ENCODE peak calls at places on chromosomes 6 and 20, in seven cellular contexts. K is heart left ventricle, H is T-helper 17 cell, U is Peyer's patch, P is neural progenitor cell, S is IMR-90, O is tibial artery. J is an unnamed sample. For H3K9me3, the result is how much of the 10 kb centered on the place peaks cover.

GRCh38 chr6:118260833-118261232 is 287.3 kb upstream of the PLN start:
- DNase-seq in H (no peak), U (no peak), S (no peak), O (no peak), K (no peak), P (no peak), J (no peak)

GRCh38 chr6:149334682-149335160 is 17.2 kb downstream of the TAB2 start:
- DNase-seq in K (no peak), P (no peak), O (no peak), U (no peak), S (peak), H (no peak), J (no peak)

GRCh38 chr6:8063762-8064637 is at the start of gene BLOC1S5:
- DNase-seq in H (peak), S (peak), P (peak), O (peak), K (peak), U (peak), J (no peak)

GRCh38 chr6:100134703-100135102 is 140.7 kb upstream of the MCHR2 start:
- DNase-seq in P (no peak), U (no peak), O (no peak), S (peak), H (no peak), K (no peak), J (no peak)

GRCh38 chr6:84172080-84172479 is 55.4 kb downstream of the CEP162 start:
- DNase-seq in P (no peak), S (no peak), H (no peak), U (no peak), K (no peak), O (no peak), J (no peak)

GRCh38 chr20:8721098-8721497 is 347.8 kb upstream of the PLCB4 start:
- DNase-seq in P (peak), U (peak), O (no peak), H (no peak), S (peak), K (peak), J (peak)

GRCh38 chr20:8018928-8019177 is 708 bp downstream of the TMX4 start:
- DNase-seq in U (peak), O (no peak), H (no peak), S (peak), P (no peak), K (no peak), J (peak)

GRCh38 chr20:59525500-59526241 is 78.7 kb upstream of the PHACTR3 start:
- DNase-seq in U (peak), O (no peak), H (no peak), K (peak), S (peak), P (peak), J (no peak)

GRCh38 chr6:14578994-14579393 is 461.4 kb downstream of the CD83 start:
- DNase-seq in U (no peak), O (no peak), P (no peak), H (no peak), K (no peak), S (no peak), J (no peak)

GRCh38 chr6:82914511-82914910 is 151.1 kb downstream of the UBE3D start:
- DNase-seq in S (no peak), O (no peak), K (no peak), U (no peak), H (no peak), P (no peak), J (no peak)

GRCh38 chr20:52196845-52197244 is 5.3 kb upstream of the ZFP64 start:
- DNase-seq in S (no peak), U (no peak), P (no peak), O (no peak), H (no peak), K (no peak), J (no peak)

GRCh38 chr20:52207020-52207810 is 15.6 kb upstream of the ZFP64 start:
- DNase-seq in P (no peak), U (no peak), S (no peak), O (no peak), H (no peak), K (no peak), J (no peak)

GRCh38 chr20:52200870-52201269 is 9.3 kb upstream of the ZFP64 start:
- DNase-seq in U (no peak), O (no peak), P (no peak), H (no peak), K (no peak), S (peak), J (no peak)

GRCh38 chr20:52204136-52204535 is 12.6 kb upstream of the ZFP64 start:
- DNase-seq in U (no peak), P (no peak), H (no peak), K (no peak), S (no peak), O (no peak), J (no peak)

GRCh38 chr20:52201395-52201794 is 9.8 kb upstream of the ZFP64 start:
- DNase-seq in O (no peak), K (no peak), H (no peak), P (no peak), S (no peak), U (no peak), J (no peak)
- H3K9me3 ChIP-seq in O (under half), K (under half), H (under half), P (under half), S (under half), U (under half), J (under half)

DNA sequence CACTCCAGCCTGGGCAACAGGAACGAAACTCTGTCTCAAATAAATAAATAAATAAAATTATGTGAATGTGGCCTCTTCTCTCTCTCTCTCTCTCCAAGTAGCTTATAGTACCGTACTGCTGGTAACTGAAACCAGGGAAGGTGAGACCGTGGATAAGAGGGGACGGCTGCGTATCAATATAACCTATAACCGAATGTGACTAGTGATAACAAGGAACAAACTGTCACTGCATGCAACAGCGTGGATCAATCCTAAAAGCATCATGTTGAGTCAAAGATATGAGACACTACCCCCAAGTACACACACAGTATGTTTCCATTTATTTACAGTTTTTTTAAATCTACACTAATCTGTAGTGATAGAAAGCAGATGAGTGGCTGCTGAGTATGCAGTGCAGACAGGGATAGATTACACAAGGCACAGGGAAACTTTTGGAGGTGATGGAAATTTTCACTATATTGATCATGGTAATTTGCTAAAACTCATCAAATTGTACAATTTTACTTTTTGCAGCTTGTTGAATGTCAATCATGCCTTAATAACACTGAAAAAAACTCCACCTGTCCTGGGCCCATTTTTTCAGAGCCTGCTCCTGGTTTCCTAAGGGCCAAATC is 121.4 kb upstream of the ARMC2 start:
- DNase-seq in K (no peak), H (no peak), P (no peak), U (peak), S (no peak), O (no peak), J (no peak)
- H3K9me3 ChIP-seq in K (under half), H (under half), P (under half), U (under half), S (under half), O (under half), J (under half)

DNA sequence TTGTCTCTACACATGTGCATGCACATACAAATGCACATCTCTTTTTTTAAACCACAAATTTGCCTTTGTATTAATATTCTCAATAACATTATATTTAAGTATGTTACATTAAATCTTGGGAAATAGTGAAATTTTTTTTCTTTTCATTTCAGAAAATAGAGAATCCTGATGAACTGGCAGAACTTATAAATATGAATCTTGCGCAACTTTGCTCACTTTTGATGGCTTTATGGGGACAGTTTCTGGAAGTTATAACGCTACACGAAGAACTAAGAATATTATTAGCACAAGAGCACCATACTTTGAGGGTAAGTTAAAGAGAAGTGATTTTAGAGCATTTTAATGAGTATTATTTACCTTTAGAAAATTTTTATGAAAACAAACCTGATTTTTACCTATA is 64.2 kb upstream of the SDHAF4 start:
- DNase-seq in U (no peak), S (no peak), P (no peak), H (no peak), O (no peak), K (no peak), J (no peak)
- H3K9me3 ChIP-seq in U (under half), S (under half), P (under half), H (under half), O (under half), K (under half), J (under half)

DNA sequence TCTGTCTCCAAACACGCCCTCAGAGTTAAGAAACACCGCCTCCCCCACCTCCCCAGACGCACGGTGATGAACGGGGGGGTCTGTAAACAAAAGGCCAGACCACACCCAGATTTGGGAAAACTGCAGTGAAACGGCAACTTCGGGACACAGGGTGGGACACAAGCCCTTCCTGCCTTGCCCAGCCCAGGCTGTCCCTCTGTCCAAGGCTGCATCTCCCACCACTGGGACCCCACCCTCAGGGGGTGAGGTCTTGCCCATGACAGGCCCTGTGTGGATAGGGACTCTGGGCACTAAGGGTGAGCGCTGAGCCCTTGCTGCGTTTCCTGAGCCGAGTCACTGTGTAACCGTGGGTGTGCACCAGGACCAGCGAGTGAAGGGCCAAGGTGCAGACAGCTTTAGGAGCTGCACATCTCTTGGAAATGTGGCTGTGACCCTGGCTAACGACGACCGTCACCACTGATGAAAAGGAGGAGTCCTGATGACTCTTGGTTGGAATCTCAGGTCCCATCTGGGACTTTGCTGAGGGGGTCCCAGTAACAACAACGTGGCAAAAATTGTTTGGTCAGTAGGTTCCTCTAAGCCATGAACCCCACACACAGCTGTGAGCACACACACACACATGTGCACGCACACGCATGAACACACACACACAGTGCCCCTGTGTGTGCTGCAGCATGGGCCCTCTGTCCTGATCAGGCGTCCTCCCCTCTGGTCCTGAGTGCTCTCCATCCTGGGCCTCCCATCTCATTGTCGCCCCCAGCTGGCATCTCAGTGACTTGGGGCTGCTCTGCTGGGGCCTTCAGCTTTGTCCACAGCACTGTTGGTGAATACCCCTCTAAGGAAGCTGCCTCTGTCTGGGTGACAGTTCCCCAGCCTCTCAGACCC is 100.6 kb downstream of the RAMACL start:
- DNase-seq in P (no peak), S (no peak), U (no peak), O (no peak), K (no peak), H (no peak), J (no peak)
- H3K9me3 ChIP-seq in P (under half), S (under half), U (under half), O (under half), K (under half), H (under half), J (under half)

GRCh38 chr6:168415993-168416530 is 24.9 kb upstream of the SMOC2 start:
- DNase-seq in S (no peak), H (no peak), O (no peak), K (no peak), U (no peak), P (no peak), J (no peak)
- H3K9me3 ChIP-seq in S (half or more), H (under half), O (under half), K (under half), U (under half), P (under half), J (under half)

GRCh38 chr6:168061269-168062210 is 17.5 kb downstream of the FRMD1 start:
- DNase-seq in O (no peak), H (no peak), S (no peak), P (no peak), K (no peak), U (no peak), J (no peak)
- H3K9me3 ChIP-seq in O (under half), H (under half), S (under half), P (under half), K (under half), U (under half), J (under half)

DNA sequence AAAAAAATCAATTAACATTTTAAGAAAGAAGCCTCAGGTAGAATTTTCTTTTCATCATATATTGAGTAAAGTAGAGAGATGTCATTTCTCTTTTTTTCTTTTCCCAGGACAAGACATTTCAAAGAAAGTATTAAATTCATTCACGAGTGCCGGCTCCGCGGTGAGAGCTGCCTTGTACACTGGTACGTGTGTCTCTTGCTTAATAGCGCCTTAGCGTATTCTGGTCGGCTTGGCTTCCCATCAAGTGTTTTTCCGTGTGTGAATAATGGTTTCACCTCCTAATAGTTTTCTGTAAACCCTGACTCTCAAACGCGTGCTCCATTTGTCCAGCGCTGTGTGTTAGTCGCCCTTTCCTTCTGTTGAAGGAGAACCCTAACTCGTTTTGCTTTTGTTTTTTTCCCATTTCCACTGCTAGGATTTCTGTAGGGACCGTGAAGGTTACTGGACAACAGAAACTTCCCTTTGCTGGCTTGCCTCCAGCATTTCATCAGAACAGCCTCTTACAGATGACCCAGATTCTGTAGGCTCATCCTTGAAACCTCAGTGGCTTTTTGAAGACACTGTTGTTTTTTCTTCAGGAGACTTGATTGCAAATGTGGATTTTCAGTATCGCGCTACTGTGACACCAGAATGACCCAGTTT is 45.7 kb upstream of the IRF4 start:
- DNase-seq in K (no peak), S (peak), H (no peak), U (no peak), P (no peak), O (no peak), J (no peak)
- H3K9me3 ChIP-seq in K (under half), S (under half), H (under half), U (under half), P (under half), O (under half), J (under half)

GRCh38 chr6:43061861-43062260 is 2.4 kb downstream of the KLC4 start:
- DNase-seq in P (no peak), K (no peak), O (no peak), U (no peak), H (no peak), S (peak), J (no peak)
- H3K9me3 ChIP-seq in P (under half), K (under half), O (under half), U (under half), H (under half), S (under half), J (under half)

GRCh38 chr6:107447663-107448216 is 11.6 kb downstream of the PDSS2 start:
- DNase-seq in U (no peak), P (no peak), K (no peak), S (no peak), H (no peak), O (no peak), J (no peak)
- H3K9me3 ChIP-seq in U (under half), P (under half), K (under half), S (under half), H (under half), O (under half), J (under half)

J was measured in Panc1.